ENCODE peak calls at places on chromosomes 2 and 18, in four cellular contexts. E is K562, G is HepG2, I is GM12878. P is an unnamed sample.
A peak's percentile ranks its signal among the peaks of the same experiment; 100 is the strongest.

GRCh38 chr2:85717308-85718005 is 23.3 kb downstream of the GNLY start:
- DNase-seq in G (no peak), E (peak; percentile 25), I (no peak), P (no peak)

GRCh38 chr2:74507926-74508520 is 528 bp upstream of the PCGF1 start:
- DNase-seq in E (peak; percentile 68), I (no peak), G (no peak), P (peak; percentile 45)

GRCh38 chr2:47299555-47299954 is 103.4 kb upstream of the MSH2 start:
- DNase-seq in G (no peak), I (no peak), E (peak; percentile 64), P (no peak)

GRCh38 chr2:218343591-218343990 is 13.1 kb upstream of the CATIP start:
- DNase-seq in I (no peak), E (no peak), G (no peak), P (no peak)

GRCh38 chr2:182915369-182916326 is 49.2 kb upstream of the FRZB start:
- DNase-seq in G (no peak), I (no peak), E (no peak), P (no peak)

GRCh38 chr2:216306868-216307267 is 65.4 kb downstream of the MARCHF4 start:
- DNase-seq in G (no peak), I (no peak), E (no peak), P (peak; percentile 31)

GRCh38 chr2:221443631-221444030 is 128.5 kb downstream of the EPHA4 start:
- DNase-seq in G (no peak), E (no peak), I (no peak), P (no peak)

GRCh38 chr2:234986346-234986745 is 34.5 kb downstream of the SH3BP4 start:
- DNase-seq in E (no peak), I (no peak), G (no peak), P (no peak)

GRCh38 chr2:119086327-119086726 is 72.2 kb downstream of the C1QL2 start:
- DNase-seq in G (no peak), I (no peak), E (no peak), P (no peak)

GRCh38 chr2:108010912-108011591 is 24.7 kb downstream of the SLC5A7 start:
- DNase-seq in I (no peak), G (no peak), E (no peak), P (no peak)

GRCh38 chr18:74652392-74652988 is 54.8 kb downstream of the ZNF407 start:
- DNase-seq in I (no peak), E (peak; percentile 30), G (peak; percentile 33), P (no peak)

DNA sequence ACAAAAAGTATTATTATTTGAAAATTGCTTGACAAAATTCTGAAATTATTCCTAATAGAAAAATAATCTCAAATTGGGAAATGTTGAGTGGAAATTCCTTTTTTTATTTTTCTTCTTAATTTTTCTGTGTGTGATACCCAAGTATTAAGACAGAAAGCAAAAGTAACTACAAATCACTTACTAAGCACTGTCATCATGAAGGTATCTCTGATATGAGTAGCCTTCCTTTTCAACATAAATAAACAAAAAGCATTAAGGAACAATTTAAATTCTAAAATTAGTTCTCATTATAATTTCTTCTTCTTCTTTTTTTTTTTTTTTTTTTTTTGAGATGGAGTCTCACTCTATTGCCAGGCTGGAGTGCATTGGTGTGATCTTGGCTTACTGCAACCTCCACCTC is 174.2 kb upstream of the RBMS1 start:
- DNase-seq in E (no peak), G (no peak), I (no peak), P (no peak)
- TF ChIP-seq SP1 in E (no peak), G (no peak), I (no peak), P (no peak)

GRCh38 chr2:239159476-239159911 is 241.3 kb downstream of the HDAC4 start:
- DNase-seq in G (no peak), I (no peak), E (no peak), P (no peak)
- TF ChIP-seq ETV6 in G (no peak), I (no peak), E (no peak), P (no peak)

GRCh38 chr2:103176289-103176915 is 414.6 kb downstream of the TMEM182 start:
- DNase-seq in E (no peak), I (no peak), G (no peak), P (no peak)

GRCh38 chr2:103174711-103175110 is 412.9 kb downstream of the TMEM182 start:
- DNase-seq in I (no peak), G (no peak), E (no peak), P (no peak)

GRCh38 chr2:103183061-103183460 is 421.2 kb downstream of the TMEM182 start:
- DNase-seq in G (no peak), I (no peak), E (no peak), P (no peak)

GRCh38 chr2:103179800-103180199 is 418.0 kb downstream of the TMEM182 start:
- DNase-seq in I (no peak), E (no peak), G (no peak), P (no peak)
- TF ChIP-seq SP1 in I (no peak), E (no peak), G (no peak), P (no peak)

DNA sequence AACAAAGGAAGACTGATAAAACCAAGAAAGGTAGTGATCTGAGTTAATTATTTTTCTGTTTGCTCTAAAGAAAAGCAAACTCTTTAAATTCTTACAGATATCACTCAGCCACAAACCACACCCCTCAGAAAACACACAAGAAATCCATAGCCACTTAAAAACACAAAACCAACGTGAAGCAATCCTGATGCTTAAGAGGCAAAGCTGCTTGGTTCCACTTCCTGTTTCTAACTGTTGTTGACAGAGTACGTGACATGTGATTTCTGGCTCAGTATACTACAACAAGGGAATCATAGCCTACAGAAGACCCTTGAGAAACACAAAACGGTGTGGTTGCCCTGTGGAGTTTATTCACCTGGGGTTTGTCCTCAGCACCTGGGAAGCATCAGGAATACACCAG is 240.9 kb upstream of the APCDD1 start:
- DNase-seq in G (no peak), I (peak; percentile 41), E (no peak), P (no peak)
- TF ChIP-seq ETV6 in G (no peak), I (no peak), E (no peak), P (no peak)

GRCh38 chr18:35283923-35284794 is 5.9 kb downstream of the ZSCAN30 start:
- DNase-seq in E (peak; percentile 25), I (no peak), G (no peak), P (no peak)

GRCh38 chr18:35284846-35285245 is 5.2 kb downstream of the ZSCAN30 start:
- DNase-seq in I (no peak), G (no peak), E (no peak), P (no peak)

GRCh38 chr18:35291166-35291565 is 1.1 kb upstream of the ZSCAN30 start:
- DNase-seq in E (peak; percentile 18), I (no peak), G (no peak), P (no peak)

GRCh38 chr18:35290070-35290735 is at the start of gene ZSCAN30:
- DNase-seq in G (peak; percentile 90), I (peak; percentile 86), E (peak; percentile 98), P (peak; percentile 96)

DNA sequence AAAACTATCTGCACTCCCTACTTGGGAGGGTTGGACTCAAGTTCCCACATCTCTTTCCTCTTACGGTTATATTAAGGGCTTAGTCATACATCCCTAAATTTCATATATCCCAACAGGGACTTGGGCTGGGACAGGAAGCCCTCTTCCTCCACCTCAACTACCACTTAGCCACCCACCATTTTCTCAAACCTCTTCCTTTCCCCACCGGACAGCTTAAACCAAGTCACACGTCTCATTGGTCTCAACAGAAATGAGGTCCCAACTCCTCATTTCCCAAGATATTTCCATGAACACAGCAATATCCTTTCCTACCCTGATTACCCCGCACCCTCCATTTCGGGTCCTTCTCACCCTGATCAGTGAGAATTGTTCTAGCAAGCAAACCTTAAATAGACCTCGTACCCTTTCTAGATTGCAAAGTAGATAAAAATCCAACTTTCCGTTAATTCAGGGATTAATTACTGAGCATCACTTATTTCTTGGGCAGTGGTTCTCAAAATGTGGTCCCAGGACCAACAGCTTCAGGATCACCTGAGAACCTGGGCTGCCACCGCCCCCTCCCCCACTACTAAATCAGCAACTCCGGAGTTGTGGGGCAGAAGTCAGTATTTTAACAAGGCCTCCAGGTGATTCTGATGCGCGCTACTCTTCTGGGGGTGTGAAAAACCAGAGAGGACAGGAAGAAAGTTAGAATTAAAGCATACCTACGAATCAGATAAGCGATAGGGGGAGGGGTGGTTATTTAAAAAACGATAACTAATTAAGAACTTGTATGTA is 548 bp downstream of the ZSCAN30 start:
- DNase-seq in I (no peak), G (peak; percentile 4), E (peak; percentile 45), P (peak; percentile 26)
- TF ChIP-seq SP1 in I (no peak), G (no peak), E (no peak), P (no peak)

DNA sequence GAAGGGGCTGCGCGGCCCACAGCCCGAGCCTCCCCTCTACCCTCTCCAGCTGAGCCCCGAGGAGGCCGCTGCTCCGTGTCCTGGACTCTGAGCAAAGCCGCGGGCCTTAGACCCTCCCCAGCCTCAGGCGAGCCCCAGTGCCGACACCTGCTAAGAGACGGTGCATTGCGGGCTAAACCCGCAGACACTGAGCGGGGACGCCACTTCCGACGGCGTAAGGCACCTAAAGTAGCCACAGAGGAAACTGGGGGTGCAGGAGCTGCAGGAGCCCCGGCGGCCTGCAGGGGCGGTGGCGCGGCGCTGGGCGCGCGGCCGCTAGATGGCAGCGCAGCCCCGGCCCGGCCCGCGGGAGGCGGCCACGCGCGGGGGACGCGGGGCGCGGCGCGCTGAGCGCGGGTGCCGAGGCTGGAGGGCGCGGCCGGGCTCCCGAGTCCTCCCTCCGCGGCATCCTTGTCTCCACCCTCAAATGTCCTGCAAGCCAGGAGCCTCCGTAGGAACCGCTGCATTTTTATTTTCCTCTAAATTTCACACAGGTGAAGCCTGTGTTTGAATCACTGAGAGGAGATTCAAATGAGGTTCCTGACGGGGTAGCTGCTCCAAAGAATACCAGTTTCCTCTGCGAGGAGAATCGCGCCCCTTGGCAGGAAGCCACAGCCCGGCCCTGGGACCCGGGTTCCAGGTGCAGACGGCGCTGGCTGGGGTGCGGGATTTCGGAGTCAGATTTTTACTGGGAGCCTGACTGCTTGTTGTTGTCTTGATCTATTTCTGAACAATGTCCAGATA is 650.5 kb downstream of the GALR1 start:
- DNase-seq in I (no peak), E (peak; percentile 64), G (no peak), P (peak; percentile 70)
- TF ChIP-seq ETV6 in I (no peak), E (no peak), G (no peak), P (no peak)

GRCh38 chr2:38966006-38966405 is 76.3 kb downstream of the ARHGEF33 start:
- DNase-seq in I (no peak), G (no peak), E (no peak), P (no peak)

GRCh38 chr2:38957972-38958371 is 68.3 kb downstream of the ARHGEF33 start:
- DNase-seq in I (no peak), G (no peak), E (no peak), P (no peak)

GRCh38 chr2:38960609-38961320 is 71.1 kb downstream of the ARHGEF33 start:
- DNase-seq in G (no peak), E (no peak), I (no peak), P (peak; percentile 55)

GRCh38 chr2:38959464-38959863 is 69.8 kb downstream of the ARHGEF33 start:
- DNase-seq in E (no peak), G (no peak), I (no peak), P (no peak)

DNA sequence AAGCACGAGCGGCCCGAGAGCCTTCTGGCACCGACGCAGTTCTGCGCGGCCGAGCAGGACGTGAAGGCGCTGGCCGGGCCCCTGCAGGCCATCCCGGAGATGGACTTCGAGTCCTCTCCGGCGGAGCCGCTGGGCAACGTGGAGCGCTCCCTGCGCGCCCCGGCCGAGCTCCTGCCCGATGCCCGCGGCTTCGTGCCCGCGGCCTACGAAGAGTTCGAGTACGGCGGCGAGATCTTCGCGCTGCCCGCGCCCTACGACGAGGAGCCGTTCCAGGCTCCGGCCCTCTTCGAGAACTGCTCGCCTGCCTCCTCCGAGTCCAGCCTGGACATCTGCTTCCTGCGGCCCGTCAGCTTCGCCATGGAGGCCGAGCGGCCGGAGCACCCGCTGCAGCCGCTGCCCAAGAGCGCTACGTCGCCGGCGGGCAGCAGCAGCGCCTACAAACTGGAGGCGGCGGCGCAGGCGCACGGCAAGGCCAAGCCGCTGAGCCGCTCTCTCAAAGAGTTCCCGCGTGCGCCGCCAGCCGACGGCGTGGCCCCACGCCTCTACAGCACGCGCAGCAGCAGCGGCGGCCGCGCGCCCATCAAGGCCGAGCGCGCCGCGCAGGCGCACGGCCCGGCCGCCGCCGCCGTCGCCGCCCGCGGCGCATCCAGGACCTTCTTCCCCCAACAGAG is 70.4 kb downstream of the ARHGEF33 start:
- DNase-seq in I (no peak), G (no peak), E (no peak), P (peak; percentile 75)
- TF ChIP-seq SP1 in I (no peak), G (no peak), E (no peak), P (peak; percentile 86)

P was measured in WTC11.